ENCODE peak calls at places on chromosomes 2 and 18, in nine cellular contexts. One of them, this sample, is unnamed.

GRCh38 chr2:54475919-54476318 is 19.8 kb downstream of the SPTBN1 start:
- DNase-seq in NCI-H446 treated with DMSO at 0.1 percent for 48 hours: no peak
- DNase-seq in sigmoid colon: no peak
- DNase-seq in astrocyte of the spinal cord: no peak
- DNase-seq in nucleus accumbens: no peak
- DNase-seq in lower lobe of right lung: no peak
- DNase-seq in astrocyte of the cerebellum: no peak
- DNase-seq in right cardiac atrium: no peak
- DNase-seq in SK-MEL-5: no peak
- DNase-seq in this sample: no peak

GRCh38 chr2:40400336-40400953 is 51.4 kb downstream of the SLC8A1 start:
- DNase-seq in NCI-H446 treated with DMSO at 0.1 percent for 48 hours: peak; percentile 75
- DNase-seq in sigmoid colon: no peak
- DNase-seq in astrocyte of the spinal cord: peak; percentile 27
- DNase-seq in nucleus accumbens: no peak
- DNase-seq in lower lobe of right lung: no peak
- DNase-seq in astrocyte of the cerebellum: no peak
- DNase-seq in right cardiac atrium: peak; percentile 28
- DNase-seq in SK-MEL-5: no peak
- DNase-seq in this sample: peak; percentile 68

GRCh38 chr2:9658972-9659371 is 28.2 kb upstream of the YWHAQ start:
- DNase-seq in NCI-H446 treated with DMSO at 0.1 percent for 48 hours: no peak
- DNase-seq in sigmoid colon: no peak
- DNase-seq in astrocyte of the spinal cord: peak; percentile 72
- DNase-seq in nucleus accumbens: no peak
- DNase-seq in lower lobe of right lung: no peak
- DNase-seq in astrocyte of the cerebellum: no peak
- DNase-seq in right cardiac atrium: no peak
- DNase-seq in SK-MEL-5: no peak
- DNase-seq in this sample: no peak

GRCh38 chr2:232229296-232229916 is 149.1 kb upstream of the ALPP start:
- DNase-seq in NCI-H446 treated with DMSO at 0.1 percent for 48 hours: no peak
- DNase-seq in sigmoid colon: no peak
- DNase-seq in astrocyte of the spinal cord: no peak
- DNase-seq in nucleus accumbens: no peak
- DNase-seq in lower lobe of right lung: no peak
- DNase-seq in astrocyte of the cerebellum: no peak
- DNase-seq in right cardiac atrium: peak; percentile 56
- DNase-seq in SK-MEL-5: no peak
- DNase-seq in this sample: peak; percentile 28

GRCh38 chr2:68832161-68832869 is 38.9 kb downstream of the BMP10 start:
- DNase-seq in NCI-H446 treated with DMSO at 0.1 percent for 48 hours: no peak
- DNase-seq in sigmoid colon: peak; percentile 81
- DNase-seq in astrocyte of the spinal cord: peak; percentile 56
- DNase-seq in nucleus accumbens: peak; percentile 60
- DNase-seq in lower lobe of right lung: peak; percentile 78
- DNase-seq in astrocyte of the cerebellum: no peak
- DNase-seq in right cardiac atrium: peak; percentile 75
- DNase-seq in SK-MEL-5: peak; percentile 100
- DNase-seq in this sample: peak; percentile 53

GRCh38 chr2:44358498-44358897 is 2.8 kb downstream of the PREPL start:
- DNase-seq in NCI-H446 treated with DMSO at 0.1 percent for 48 hours: no peak
- DNase-seq in sigmoid colon: peak; percentile 65
- DNase-seq in astrocyte of the spinal cord: peak; percentile 72
- DNase-seq in nucleus accumbens: no peak
- DNase-seq in lower lobe of right lung: peak; percentile 71
- DNase-seq in astrocyte of the cerebellum: peak; percentile 35
- DNase-seq in right cardiac atrium: no peak
- DNase-seq in SK-MEL-5: no peak
- DNase-seq in this sample: peak; percentile 67

GRCh38 chr2:201182650-201183372 is at the start of gene CASP10:
- DNase-seq in NCI-H446 treated with DMSO at 0.1 percent for 48 hours: no peak
- DNase-seq in sigmoid colon: no peak
- DNase-seq in astrocyte of the spinal cord: peak; percentile 19
- DNase-seq in nucleus accumbens: no peak
- DNase-seq in lower lobe of right lung: no peak
- DNase-seq in astrocyte of the cerebellum: no peak
- DNase-seq in right cardiac atrium: no peak
- DNase-seq in SK-MEL-5: peak; percentile 88
- DNase-seq in this sample: peak; percentile 71

GRCh38 chr18:13217971-13218375 is 587 bp upstream of the LDLRAD4 start:
- DNase-seq in NCI-H446 treated with DMSO at 0.1 percent for 48 hours: no peak
- DNase-seq in sigmoid colon: no peak
- DNase-seq in astrocyte of the spinal cord: no peak
- DNase-seq in nucleus accumbens: no peak
- DNase-seq in lower lobe of right lung: no peak
- DNase-seq in astrocyte of the cerebellum: no peak
- DNase-seq in right cardiac atrium: peak; percentile 81
- DNase-seq in SK-MEL-5: no peak
- DNase-seq in this sample: no peak

GRCh38 chr2:234111523-234111922 is 61.0 kb downstream of the SPP2 start:
- DNase-seq in NCI-H446 treated with DMSO at 0.1 percent for 48 hours: no peak
- DNase-seq in sigmoid colon: no peak
- DNase-seq in astrocyte of the spinal cord: peak; percentile 50
- DNase-seq in nucleus accumbens: no peak
- DNase-seq in lower lobe of right lung: no peak
- DNase-seq in astrocyte of the cerebellum: no peak
- DNase-seq in right cardiac atrium: no peak
- DNase-seq in SK-MEL-5: no peak
- DNase-seq in this sample: peak; percentile 72

GRCh38 chr2:64692401-64692800 is 38.7 kb upstream of the SERTAD2 start:
- DNase-seq in NCI-H446 treated with DMSO at 0.1 percent for 48 hours: no peak
- DNase-seq in sigmoid colon: no peak
- DNase-seq in astrocyte of the spinal cord: peak; percentile 60
- DNase-seq in nucleus accumbens: no peak
- DNase-seq in lower lobe of right lung: no peak
- DNase-seq in astrocyte of the cerebellum: no peak
- DNase-seq in right cardiac atrium: no peak
- DNase-seq in SK-MEL-5: no peak
- DNase-seq in this sample: peak; percentile 63

GRCh38 chr2:72146357-72147302 is 1.0 kb downstream of the CYP26B1 start:
- DNase-seq in NCI-H446 treated with DMSO at 0.1 percent for 48 hours: no peak
- DNase-seq in sigmoid colon: peak; percentile 62
- DNase-seq in astrocyte of the spinal cord: no peak
- DNase-seq in nucleus accumbens: no peak
- DNase-seq in lower lobe of right lung: peak; percentile 30
- DNase-seq in astrocyte of the cerebellum: no peak
- DNase-seq in right cardiac atrium: peak; percentile 72
- DNase-seq in SK-MEL-5: no peak
- DNase-seq in this sample: no peak

GRCh38 chr2:68193774-68194372 is 36.2 kb downstream of the PNO1 start:
- DNase-seq in NCI-H446 treated with DMSO at 0.1 percent for 48 hours: no peak
- DNase-seq in sigmoid colon: no peak
- DNase-seq in astrocyte of the spinal cord: peak; percentile 66
- DNase-seq in nucleus accumbens: no peak
- DNase-seq in lower lobe of right lung: no peak
- DNase-seq in astrocyte of the cerebellum: peak; percentile 16
- DNase-seq in right cardiac atrium: no peak
- DNase-seq in SK-MEL-5: no peak
- DNase-seq in this sample: peak; percentile 60

GRCh38 chr18:56240405-56240804 is 398.0 kb downstream of the TXNL1 start:
- DNase-seq in NCI-H446 treated with DMSO at 0.1 percent for 48 hours: no peak
- DNase-seq in sigmoid colon: no peak
- DNase-seq in astrocyte of the spinal cord: peak; percentile 63
- DNase-seq in nucleus accumbens: no peak
- DNase-seq in lower lobe of right lung: no peak
- DNase-seq in astrocyte of the cerebellum: no peak
- DNase-seq in right cardiac atrium: no peak
- DNase-seq in SK-MEL-5: no peak
- DNase-seq in this sample: peak; percentile 39